ENCODE peak calls at places on chromosomes 7 and 10, in seven cellular contexts. X, K, W, G, U, T and Z are unnamed samples. For H3K4me1, the result is how much of the 10 kb centered on the place peaks cover.

GRCh38 chr10:988667-989545 is 672 bp downstream of the GTPBP4 start:
- DNase-seq in X (peak), K (no peak), W (peak), G (no peak), U (no peak), T (no peak), Z (peak)

GRCh38 chr10:91054325-91054724 is 133.4 kb upstream of the ANKRD1 start:
- DNase-seq in X (no peak), K (no peak), W (no peak), G (no peak), U (no peak), T (no peak), Z (no peak)

GRCh38 chr10:84076540-84077195 is 62.6 kb upstream of the GHITM start:
- DNase-seq in X (peak), K (no peak), W (peak), G (peak), U (no peak), T (no peak), Z (no peak)

GRCh38 chr7:101853684-101854083 is 36.3 kb downstream of the CUX1 start:
- DNase-seq in X (no peak), K (no peak), W (no peak), G (no peak), U (no peak), T (no peak), Z (no peak)

GRCh38 chr7:104973909-104974415 is 40.0 kb upstream of the KMT2E start:
- DNase-seq in X (no peak), K (no peak), W (peak), G (no peak), U (no peak), T (no peak), Z (no peak)

GRCh38 chr10:44995914-44996633 is 4.6 kb upstream of the ZNF22 start:
- DNase-seq in X (no peak), K (no peak), W (peak), G (peak), U (no peak), T (peak), Z (no peak)

GRCh38 chr7:82566752-82567151 is 123.2 kb upstream of the CACNA2D1 start:
- DNase-seq in X (no peak), K (no peak), W (no peak), G (no peak), U (no peak), T (peak), Z (no peak)

GRCh38 chr7:33888206-33888605 is 17.1 kb upstream of the BMPER start:
- DNase-seq in X (no peak), K (no peak), W (no peak), G (no peak), U (no peak), T (no peak), Z (no peak)

GRCh38 chr10:3452234-3452633 is 279.7 kb upstream of the PITRM1 start:
- DNase-seq in X (no peak), K (no peak), W (peak), G (no peak), U (no peak), T (no peak), Z (peak)

GRCh38 chr7:23494009-23494408 is 23.7 kb upstream of the IGF2BP3 start:
- DNase-seq in X (no peak), K (no peak), W (no peak), G (no peak), U (no peak), T (no peak), Z (no peak)

GRCh38 chr10:69232252-69232651 is 12.1 kb downstream of the HKDC1 start:
- DNase-seq in X (no peak), K (no peak), W (peak), G (no peak), U (no peak), T (no peak), Z (no peak)

GRCh38 chr10:126684171-126684745 is 13.8 kb upstream of the C10orf90 start:
- DNase-seq in X (no peak), K (no peak), W (no peak), G (no peak), U (no peak), T (no peak), Z (no peak)

GRCh38 chr10:77104459-77104980 is 533.1 kb downstream of the KCNMA1 start:
- DNase-seq in X (no peak), K (no peak), W (peak), G (peak), U (peak), T (peak), Z (no peak)

GRCh38 chr7:155371884-155372781 is 74.5 kb downstream of the INSIG1 start:
- DNase-seq in X (peak), K (peak), W (no peak), G (no peak), U (no peak), T (no peak), Z (no peak)

GRCh38 chr10:29839826-29840515 is 205.2 kb upstream of the SVIL start:
- DNase-seq in X (no peak), K (no peak), W (no peak), G (no peak), U (no peak), T (no peak), Z (no peak)

GRCh38 chr7:6403907-6404306 is 43.8 kb downstream of the DAGLB start:
- DNase-seq in X (no peak), K (no peak), W (no peak), G (no peak), U (no peak), T (no peak), Z (no peak)

GRCh38 chr7:94975316-94975715 is 67.9 kb downstream of the PPP1R9A start:
- DNase-seq in X (no peak), K (no peak), W (no peak), G (no peak), U (no peak), T (no peak), Z (no peak)

GRCh38 chr10:809671-810350 is 120.3 kb upstream of the DIP2C start:
- DNase-seq in X (no peak), K (no peak), W (no peak), G (no peak), U (no peak), T (peak), Z (no peak)

GRCh38 chr7:136953386-136953785 is 84.9 kb downstream of the CHRM2 start:
- DNase-seq in X (no peak), K (no peak), W (peak), G (no peak), U (no peak), T (no peak), Z (no peak)

GRCh38 chr7:14839307-14839706 is 63.2 kb downstream of the DGKB start:
- DNase-seq in X (no peak), K (no peak), W (no peak), G (no peak), U (no peak), T (no peak), Z (no peak)

GRCh38 chr10:131729938-131730660 is 170.7 kb upstream of the PPP2R2D start:
- DNase-seq in X (no peak), K (no peak), W (no peak), G (no peak), U (no peak), T (no peak), Z (no peak)

GRCh38 chr10:14405076-14406065 is 74.6 kb upstream of the FRMD4A start:
- DNase-seq in X (no peak), K (no peak), W (peak), G (no peak), U (no peak), T (no peak), Z (no peak)

GRCh38 chr7:16668049-16668858 is 22.3 kb downstream of the BZW2 start:
- DNase-seq in X (peak), K (no peak), W (peak), G (peak), U (no peak), T (peak), Z (no peak)

GRCh38 chr10:44981172-44982113 is 2.8 kb upstream of the DEPP1 start:
- DNase-seq in X (no peak), K (no peak), W (peak), G (peak), U (no peak), T (no peak), Z (no peak)

GRCh38 chr7:20021834-20022233 is 195.3 kb downstream of the MACC1 start:
- DNase-seq in X (no peak), K (no peak), W (no peak), G (no peak), U (no peak), T (no peak), Z (no peak)

GRCh38 chr10:97522071-97522470 is 23.3 kb downstream of the UBTD1 start:
- DNase-seq in X (no peak), K (no peak), W (no peak), G (no peak), U (no peak), T (no peak), Z (no peak)

GRCh38 chr10:104344219-104344618 is 6.0 kb upstream of the ITPRIP start:
- DNase-seq in X (no peak), K (no peak), W (no peak), G (no peak), U (no peak), T (no peak), Z (no peak)

GRCh38 chr10:89332092-89332633 is 4.4 kb downstream of the IFIT3 start:
- DNase-seq in X (peak), K (no peak), W (peak), G (peak), U (no peak), T (no peak), Z (peak)

GRCh38 chr7:38825721-38826440 is 83.1 kb downstream of the VPS41 start:
- DNase-seq in X (no peak), K (no peak), W (no peak), G (no peak), U (no peak), T (no peak), Z (no peak)

GRCh38 chr10:132931258-132931657 is 11.1 kb downstream of the CFAP46 start:
- DNase-seq in X (no peak), K (no peak), W (peak), G (no peak), U (no peak), T (no peak), Z (no peak)

GRCh38 chr7:141696386-141696785 is 5.6 kb downstream of the DENND11 start:
- DNase-seq in X (no peak), K (no peak), W (no peak), G (no peak), U (no peak), T (no peak), Z (no peak)

GRCh38 chr10:132162021-132162531 is 24.7 kb upstream of the DPYSL4 start:
- DNase-seq in X (no peak), K (peak), W (no peak), G (no peak), U (no peak), T (no peak), Z (no peak)

GRCh38 chr7:42096681-42097637 is 140.1 kb downstream of the GLI3 start:
- DNase-seq in X (no peak), K (no peak), W (peak), G (peak), U (no peak), T (peak), Z (no peak)

GRCh38 chr7:44277851-44278250 is 47.5 kb downstream of the CAMK2B start:
- DNase-seq in X (no peak), K (peak), W (peak), G (no peak), U (no peak), T (peak), Z (no peak)

GRCh38 chr7:131188367-131189339 is 139.0 kb upstream of the MKLN1 start:
- DNase-seq in X (peak), K (no peak), W (peak), G (no peak), U (no peak), T (no peak), Z (peak)

GRCh38 chr10:95513941-95514392 is 47.2 kb downstream of the SORBS1 start:
- DNase-seq in X (no peak), K (no peak), W (peak), G (peak), U (peak), T (no peak), Z (no peak)

GRCh38 chr10:122363311-122363710 is 11.2 kb upstream of the PLEKHA1 start:
- DNase-seq in X (no peak), K (no peak), W (no peak), G (no peak), U (no peak), T (no peak), Z (no peak)

GRCh38 chr10:114064151-114065045 is 20.7 kb downstream of the ADRB1 start:
- DNase-seq in X (no peak), K (no peak), W (no peak), G (no peak), U (no peak), T (peak), Z (no peak)

GRCh38 chr7:117412390-117412789 is 14.9 kb downstream of the ASZ1 start:
- DNase-seq in X (no peak), K (no peak), W (no peak), G (no peak), U (no peak), T (no peak), Z (no peak)

DNA sequence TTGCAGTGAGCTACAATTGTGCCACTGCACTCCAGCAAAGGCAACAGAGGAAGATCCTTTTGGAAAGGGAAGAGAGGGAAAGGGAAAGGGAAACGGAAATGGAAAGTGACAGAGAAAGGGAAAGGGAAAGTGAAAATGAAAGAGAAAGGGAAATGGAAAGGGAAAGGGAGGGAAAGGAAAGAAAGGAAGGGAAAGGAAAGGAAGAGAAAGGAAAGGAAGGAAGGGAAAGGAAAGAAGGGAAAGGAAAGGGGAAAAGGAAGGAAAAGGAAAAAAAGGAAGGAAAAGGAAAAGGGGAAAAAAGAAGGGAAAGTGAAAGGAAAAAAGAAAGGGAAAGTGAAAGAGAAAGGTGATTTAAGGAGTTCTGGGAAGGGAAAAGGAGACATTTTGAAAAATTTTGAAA is 2.4 kb upstream of the ZC3HAV1 start:
- DNase-seq in X (no peak), K (no peak), W (no peak), G (no peak), U (no peak), T (no peak), Z (no peak)
- H3K4me1 ChIP-seq in X (under half), K (under half), W (under half), G (under half), U (under half), T (under half), Z (under half)

GRCh38 chr10:17065273-17065672 is 64.3 kb downstream of the CUBN start:
- DNase-seq in X (no peak), K (no peak), W (no peak), G (no peak), U (no peak), T (no peak), Z (no peak)
- H3K4me1 ChIP-seq in X (under half), K (under half), W (under half), G (under half), U (under half), T (under half), Z (under half)

GRCh38 chr7:65812281-65812680 is 60.6 kb upstream of the VKORC1L1 start:
- DNase-seq in X (no peak), K (no peak), W (peak), G (no peak), U (no peak), T (no peak), Z (no peak)

GRCh38 chr7:65809259-65809981 is 63.5 kb upstream of the VKORC1L1 start:
- DNase-seq in X (no peak), K (no peak), W (no peak), G (no peak), U (no peak), T (no peak), Z (no peak)

GRCh38 chr7:65804887-65805286 is 68.0 kb upstream of the VKORC1L1 start:
- DNase-seq in X (no peak), K (no peak), W (no peak), G (no peak), U (no peak), T (no peak), Z (no peak)

DNA sequence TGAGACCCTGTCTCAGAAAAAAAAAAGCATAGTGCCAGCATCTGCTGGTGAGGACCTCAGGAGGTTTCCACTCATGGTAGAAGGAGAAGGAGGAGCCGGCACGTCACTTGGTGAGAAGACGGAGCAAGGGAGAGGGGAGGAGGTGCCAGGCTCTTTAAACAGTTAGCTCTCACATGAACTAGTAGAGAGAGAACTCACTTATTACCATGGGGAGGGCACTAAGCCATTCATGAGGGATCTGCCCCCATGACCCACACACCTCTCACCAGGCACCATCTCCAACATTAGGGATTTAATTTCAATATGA is 62.9 kb upstream of the VKORC1L1 start:
- DNase-seq in X (no peak), K (no peak), W (no peak), G (no peak), U (no peak), T (no peak), Z (no peak)
- H3K4me1 ChIP-seq in X (under half), K (under half), W (under half), G (under half), U (under half), T (under half), Z (under half)

GRCh38 chr10:8036521-8037198 is 17.8 kb upstream of the GATA3 start:
- DNase-seq in X (no peak), K (no peak), W (no peak), G (no peak), U (no peak), T (no peak), Z (no peak)

GRCh38 chr10:8034666-8035640 is 19.5 kb upstream of the GATA3 start:
- DNase-seq in X (no peak), K (no peak), W (no peak), G (no peak), U (no peak), T (no peak), Z (no peak)

GRCh38 chr10:8037199-8037801 is 17.2 kb upstream of the GATA3 start:
- DNase-seq in X (no peak), K (no peak), W (no peak), G (no peak), U (no peak), T (no peak), Z (peak)

GRCh38 chr10:8033812-8034665 is 20.4 kb upstream of the GATA3 start:
- DNase-seq in X (no peak), K (no peak), W (no peak), G (no peak), U (no peak), T (no peak), Z (no peak)

DNA sequence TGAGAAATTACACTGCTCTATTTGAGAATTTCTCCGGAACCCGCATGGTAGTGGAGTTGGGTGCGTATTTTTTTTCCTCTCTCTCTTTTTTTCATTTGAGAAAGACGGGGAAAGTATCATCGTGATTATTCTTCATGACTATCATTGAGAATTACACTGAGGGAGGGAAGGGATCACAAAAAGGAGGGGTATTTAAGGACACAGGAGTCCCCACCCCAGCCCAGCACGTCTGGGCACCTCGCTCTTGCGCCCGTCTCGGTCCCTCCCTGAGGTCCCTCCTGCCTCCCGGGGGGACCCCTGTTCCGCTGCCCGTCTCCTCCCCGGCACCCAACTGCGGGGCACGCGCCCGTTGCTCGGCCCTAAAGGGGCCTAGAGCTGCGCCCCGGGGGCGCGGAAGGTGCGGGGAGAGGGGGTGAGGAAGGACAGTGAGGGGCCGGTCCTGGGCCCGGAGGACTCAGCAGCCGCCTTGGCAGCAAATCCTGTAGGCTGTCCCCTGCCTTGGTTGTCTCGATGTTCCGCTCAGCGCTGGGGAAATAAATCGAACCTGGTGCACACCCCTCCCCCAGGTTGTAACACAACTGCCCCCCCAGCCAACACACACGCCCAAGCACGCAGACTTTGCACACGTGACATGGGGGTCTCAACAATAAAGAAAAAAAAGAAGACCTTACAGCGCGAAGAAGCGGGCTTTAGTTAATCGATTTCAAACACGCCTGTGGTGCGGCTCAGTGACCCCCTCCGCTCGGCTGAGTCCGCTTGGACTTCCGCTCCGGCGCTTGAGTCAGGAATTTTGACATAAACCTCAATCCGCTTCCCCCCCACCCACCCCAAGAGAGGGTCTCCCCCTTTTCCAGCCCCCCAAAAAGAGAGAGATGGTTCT is 18.6 kb upstream of the GATA3 start:
- DNase-seq in X (no peak), K (no peak), W (no peak), G (no peak), U (no peak), T (no peak), Z (peak)
- H3K4me1 ChIP-seq in X (under half), K (under half), W (under half), G (under half), U (under half), T (under half), Z (under half)

GRCh38 chr10:100182908-100183307 is 2.9 kb downstream of the ERLIN1 start:
- DNase-seq in X (no peak), K (no peak), W (no peak), G (no peak), U (no peak), T (no peak), Z (no peak)
- H3K4me1 ChIP-seq in X (under half), K (under half), W (under half), G (under half), U (under half), T (under half), Z (under half)